ENCODE peak calls at places on chromosomes 13 and 19, in seven cellular contexts. C is right atrium auricular region; L is stimulated activated effector memory CD8-positive, alpha-beta T cell treated with anti-CD3 and anti-CD28 coated beads, Interleukin-12 subunit alpha, Interleukin-12 subunit beta, amount 100 ng/mL, for 72 hours; W is fibroblast of villous mesenchyme; H is testis; E is stimulated activated CD4-positive, alpha-beta T cell treated with anti-CD3 and anti-CD28 coated beads, Interleukin-1b, Interleukin-23, amount 100 ng/mL, for 4 hours; D is EL. I is an unnamed sample.

GRCh38 chr13:85204668-85205344 is 594.4 kb downstream of the SLITRK6 start:
- DNase-seq in D (no peak), H (peak; percentile 27), C (no peak), E (no peak), W (no peak), L (no peak), I (no peak)

GRCh38 chr13:79534596-79534995 is 53.6 kb downstream of the NDFIP2 start:
- DNase-seq in W (no peak), D (no peak), L (no peak), E (no peak), H (no peak), C (no peak), I (peak; percentile 29)

GRCh38 chr13:101757446-101758039 is 305.1 kb downstream of the ITGBL1 start:
- DNase-seq in D (peak; percentile 48), H (no peak), C (no peak), E (no peak), L (no peak), W (peak; percentile 68), I (peak; percentile 64)

GRCh38 chr13:100673376-100673830 is 1.2 kb downstream of the TMTC4 start:
- DNase-seq in H (peak; percentile 29), D (no peak), L (no peak), C (no peak), W (no peak), E (no peak), I (no peak)

GRCh38 chr19:53424968-53425597 is 6.7 kb upstream of the ZNF761 start:
- DNase-seq in E (peak; percentile 63), C (peak; percentile 74), L (peak; percentile 75), D (peak; percentile 36), W (peak; percentile 77), H (peak; percentile 88), I (peak; percentile 82)

GRCh38 chr19:50679177-50680125 is 30.2 kb downstream of the C19orf81 start:
- DNase-seq in W (peak; percentile 48), D (peak; percentile 72), H (peak; percentile 85), C (peak; percentile 81), E (peak; percentile 54), L (peak; percentile 93), I (peak; percentile 85)

GRCh38 chr13:51760592-51760991 is 43.4 kb downstream of the DHRS12 start:
- DNase-seq in W (peak; percentile 53), E (no peak), L (no peak), C (no peak), D (no peak), H (peak; percentile 71), I (no peak)

GRCh38 chr19:51689751-51690358 is 3.3 kb upstream of the SPACA6 start:
- DNase-seq in E (no peak), L (no peak), D (peak; percentile 47), C (no peak), H (peak; percentile 75), W (peak; percentile 82), I (peak; percentile 51)

GRCh38 chr19:9865732-9866627 is 30.9 kb downstream of the PIN1 start:
- DNase-seq in L (no peak), E (no peak), H (peak; percentile 32), D (no peak), C (no peak), W (no peak), I (no peak)

GRCh38 chr19:13770013-13770635 is 4.1 kb upstream of the C19orf53 start:
- DNase-seq in H (no peak), E (no peak), L (no peak), C (no peak), W (no peak), D (no peak), I (no peak)

GRCh38 chr19:39409886-39410619 is 2.4 kb upstream of the PLEKHG2 start:
- DNase-seq in W (peak; percentile 82), C (peak; percentile 85), H (peak; percentile 84), L (peak; percentile 85), D (peak; percentile 52), E (peak; percentile 36), I (peak; percentile 81)